ENCODE peak calls at places on chromosomes 6 and 20, in six cellular contexts. One of them, this sample, is unnamed.

GRCh38 chr6:111559193-111560097 is 46.2 kb downstream of the TRAF3IP2 start:
- DNase-seq in cardiac muscle cell: peak; percentile 66
- DNase-seq in vagina: peak; percentile 88
- DNase-seq in PC-9: no peak
- DNase-seq in pancreas: peak; percentile 34
- DNase-seq in K562: no peak
- DNase-seq in this sample: no peak

GRCh38 chr20:3966571-3966970 is 48.8 kb downstream of the RNF24 start:
- DNase-seq in cardiac muscle cell: no peak
- DNase-seq in vagina: no peak
- DNase-seq in PC-9: no peak
- DNase-seq in pancreas: no peak
- DNase-seq in K562: no peak
- DNase-seq in this sample: no peak

GRCh38 chr20:1479831-1480595 is 11.2 kb downstream of the SIRPB2 start:
- DNase-seq in cardiac muscle cell: no peak
- DNase-seq in vagina: no peak
- DNase-seq in PC-9: no peak
- DNase-seq in pancreas: no peak
- DNase-seq in K562: no peak
- DNase-seq in this sample: no peak

GRCh38 chr6:34556031-34556471 is at the start of gene SPDEF:
- DNase-seq in cardiac muscle cell: no peak
- DNase-seq in vagina: no peak
- DNase-seq in PC-9: peak; percentile 75
- DNase-seq in pancreas: no peak
- DNase-seq in K562: no peak
- DNase-seq in this sample: peak; percentile 27

GRCh38 chr6:14763139-14763538 is 482.7 kb upstream of the JARID2 start:
- DNase-seq in cardiac muscle cell: peak; percentile 27
- DNase-seq in vagina: no peak
- DNase-seq in PC-9: no peak
- DNase-seq in pancreas: no peak
- DNase-seq in K562: no peak
- DNase-seq in this sample: no peak

GRCh38 chr20:6692566-6693168 is 74.8 kb upstream of the BMP2 start:
- DNase-seq in cardiac muscle cell: no peak
- DNase-seq in vagina: no peak
- DNase-seq in PC-9: no peak
- DNase-seq in pancreas: no peak
- DNase-seq in K562: no peak
- DNase-seq in this sample: peak; percentile 51

GRCh38 chr20:24579016-24579415 is 109.6 kb downstream of the SYNDIG1 start:
- DNase-seq in cardiac muscle cell: no peak
- DNase-seq in vagina: no peak
- DNase-seq in PC-9: no peak
- DNase-seq in pancreas: no peak
- DNase-seq in K562: no peak
- DNase-seq in this sample: no peak

GRCh38 chr20:54872440-54872839 is 397.0 kb downstream of the DOK5 start:
- DNase-seq in cardiac muscle cell: no peak
- DNase-seq in vagina: no peak
- DNase-seq in PC-9: no peak
- DNase-seq in pancreas: no peak
- DNase-seq in K562: no peak
- DNase-seq in this sample: no peak

GRCh38 chr20:19056909-19057308 is 155.5 kb upstream of the SLC24A3 start:
- DNase-seq in cardiac muscle cell: no peak
- DNase-seq in vagina: no peak
- DNase-seq in PC-9: no peak
- DNase-seq in pancreas: no peak
- DNase-seq in K562: no peak
- DNase-seq in this sample: peak; percentile 22

GRCh38 chr20:45436732-45437485 is 21.0 kb downstream of the PIGT start:
- DNase-seq in cardiac muscle cell: peak; percentile 90
- DNase-seq in vagina: no peak
- DNase-seq in PC-9: peak; percentile 70
- DNase-seq in pancreas: peak; percentile 79
- DNase-seq in K562: peak; percentile 87
- DNase-seq in this sample: peak; percentile 98

GRCh38 chr6:551405-551804 is 105.5 kb downstream of the HUS1B start:
- DNase-seq in cardiac muscle cell: peak; percentile 17
- DNase-seq in vagina: no peak
- DNase-seq in PC-9: no peak
- DNase-seq in pancreas: no peak
- DNase-seq in K562: peak; percentile 60
- DNase-seq in this sample: peak; percentile 20

GRCh38 chr6:33407132-33407718 is 3.6 kb upstream of the PHF1 start:
- DNase-seq in cardiac muscle cell: peak; percentile 72
- DNase-seq in vagina: no peak
- DNase-seq in PC-9: no peak
- DNase-seq in pancreas: no peak
- DNase-seq in K562: no peak
- DNase-seq in this sample: no peak

GRCh38 chr20:59825563-59825920 is 107.9 kb downstream of the SYCP2 start:
- DNase-seq in cardiac muscle cell: no peak
- DNase-seq in vagina: peak; percentile 70
- DNase-seq in PC-9: no peak
- DNase-seq in pancreas: no peak
- DNase-seq in K562: no peak
- DNase-seq in this sample: peak; percentile 25

GRCh38 chr6:3228046-3228671 is 706 bp upstream of the TUBB2B start:
- DNase-seq in cardiac muscle cell: no peak
- DNase-seq in vagina: no peak
- DNase-seq in PC-9: no peak
- DNase-seq in pancreas: no peak
- DNase-seq in K562: peak; percentile 57
- DNase-seq in this sample: peak; percentile 72

GRCh38 chr6:137234505-137234863 is 15.3 kb upstream of the IFNGR1 start:
- DNase-seq in cardiac muscle cell: no peak
- DNase-seq in vagina: no peak
- DNase-seq in PC-9: peak; percentile 85
- DNase-seq in pancreas: no peak
- DNase-seq in K562: no peak
- DNase-seq in this sample: no peak

GRCh38 chr6:165694296-165694695 is 31.3 kb upstream of the PDE10A start:
- DNase-seq in cardiac muscle cell: no peak
- DNase-seq in vagina: no peak
- DNase-seq in PC-9: no peak
- DNase-seq in pancreas: no peak
- DNase-seq in K562: no peak
- DNase-seq in this sample: no peak

GRCh38 chr20:13784271-13784892 is 337 bp downstream of the ESF1 start:
- DNase-seq in cardiac muscle cell: no peak
- DNase-seq in vagina: no peak
- DNase-seq in PC-9: no peak
- DNase-seq in pancreas: no peak
- DNase-seq in K562: no peak
- DNase-seq in this sample: no peak

GRCh38 chr6:99613705-99614429 is 7.2 kb downstream of the PRDM13 start:
- DNase-seq in cardiac muscle cell: no peak
- DNase-seq in vagina: no peak
- DNase-seq in PC-9: no peak
- DNase-seq in pancreas: no peak
- DNase-seq in K562: no peak
- DNase-seq in this sample: peak; percentile 38

GRCh38 chr6:111791415-111791814 is 81.8 kb downstream of the FYN start:
- DNase-seq in cardiac muscle cell: peak; percentile 54
- DNase-seq in vagina: no peak
- DNase-seq in PC-9: peak; percentile 8
- DNase-seq in pancreas: no peak
- DNase-seq in K562: no peak
- DNase-seq in this sample: no peak

GRCh38 chr6:130674604-130675003 is 152.6 kb upstream of the SMLR1 start:
- DNase-seq in cardiac muscle cell: peak; percentile 71
- DNase-seq in vagina: no peak
- DNase-seq in PC-9: no peak
- DNase-seq in pancreas: no peak
- DNase-seq in K562: no peak
- DNase-seq in this sample: no peak

GRCh38 chr6:89927788-89928565 is 33.7 kb downstream of the GJA10 start:
- DNase-seq in cardiac muscle cell: peak; percentile 45
- DNase-seq in vagina: no peak
- DNase-seq in PC-9: no peak
- DNase-seq in pancreas: no peak
- DNase-seq in K562: no peak
- DNase-seq in this sample: no peak

GRCh38 chr6:170522565-170523183 is 30.4 kb downstream of the PSMB1 start:
- DNase-seq in cardiac muscle cell: peak; percentile 22
- DNase-seq in vagina: no peak
- DNase-seq in PC-9: no peak
- DNase-seq in pancreas: no peak
- DNase-seq in K562: no peak
- DNase-seq in this sample: peak; percentile 31

GRCh38 chr20:25574411-25574810 is 10.9 kb downstream of the NINL start:
- DNase-seq in cardiac muscle cell: peak; percentile 68
- DNase-seq in vagina: no peak
- DNase-seq in PC-9: peak; percentile 41
- DNase-seq in pancreas: no peak
- DNase-seq in K562: peak; percentile 22
- DNase-seq in this sample: peak; percentile 65

GRCh38 chr6:15256538-15257222 is 10.8 kb downstream of the JARID2 start:
- DNase-seq in cardiac muscle cell: no peak
- DNase-seq in vagina: no peak
- DNase-seq in PC-9: no peak
- DNase-seq in pancreas: no peak
- DNase-seq in K562: no peak
- DNase-seq in this sample: no peak

GRCh38 chr20:57781901-57782300 is 72.1 kb upstream of the PMEPA1 start:
- DNase-seq in cardiac muscle cell: no peak
- DNase-seq in vagina: no peak
- DNase-seq in PC-9: no peak
- DNase-seq in pancreas: no peak
- DNase-seq in K562: no peak
- DNase-seq in this sample: peak; percentile 29

GRCh38 chr20:57785061-57785460 is 75.2 kb upstream of the PMEPA1 start:
- DNase-seq in cardiac muscle cell: no peak
- DNase-seq in vagina: no peak
- DNase-seq in PC-9: no peak
- DNase-seq in pancreas: no peak
- DNase-seq in K562: no peak
- DNase-seq in this sample: no peak

GRCh38 chr20:57783956-57784837 is 74.4 kb upstream of the PMEPA1 start:
- DNase-seq in cardiac muscle cell: no peak
- DNase-seq in vagina: no peak
- DNase-seq in PC-9: no peak
- DNase-seq in pancreas: no peak
- DNase-seq in K562: no peak
- DNase-seq in this sample: peak; percentile 30

GRCh38 chr20:57782631-57783041 is 72.8 kb upstream of the PMEPA1 start:
- DNase-seq in cardiac muscle cell: no peak
- DNase-seq in vagina: no peak
- DNase-seq in PC-9: no peak
- DNase-seq in pancreas: no peak
- DNase-seq in K562: no peak
- DNase-seq in this sample: peak; percentile 38

GRCh38 chr20:57783196-57783595 is 73.4 kb upstream of the PMEPA1 start:
- DNase-seq in cardiac muscle cell: no peak
- DNase-seq in vagina: no peak
- DNase-seq in PC-9: no peak
- DNase-seq in pancreas: no peak
- DNase-seq in K562: no peak
- DNase-seq in this sample: peak; percentile 33
- TF ChIP-seq CTCF in cardiac muscle cell: no peak
- TF ChIP-seq CTCF in vagina: no peak
- TF ChIP-seq CTCF in PC-9: no peak
- TF ChIP-seq CTCF in pancreas: no peak
- TF ChIP-seq CTCF in K562: no peak
- TF ChIP-seq CTCF in this sample: no peak

DNA sequence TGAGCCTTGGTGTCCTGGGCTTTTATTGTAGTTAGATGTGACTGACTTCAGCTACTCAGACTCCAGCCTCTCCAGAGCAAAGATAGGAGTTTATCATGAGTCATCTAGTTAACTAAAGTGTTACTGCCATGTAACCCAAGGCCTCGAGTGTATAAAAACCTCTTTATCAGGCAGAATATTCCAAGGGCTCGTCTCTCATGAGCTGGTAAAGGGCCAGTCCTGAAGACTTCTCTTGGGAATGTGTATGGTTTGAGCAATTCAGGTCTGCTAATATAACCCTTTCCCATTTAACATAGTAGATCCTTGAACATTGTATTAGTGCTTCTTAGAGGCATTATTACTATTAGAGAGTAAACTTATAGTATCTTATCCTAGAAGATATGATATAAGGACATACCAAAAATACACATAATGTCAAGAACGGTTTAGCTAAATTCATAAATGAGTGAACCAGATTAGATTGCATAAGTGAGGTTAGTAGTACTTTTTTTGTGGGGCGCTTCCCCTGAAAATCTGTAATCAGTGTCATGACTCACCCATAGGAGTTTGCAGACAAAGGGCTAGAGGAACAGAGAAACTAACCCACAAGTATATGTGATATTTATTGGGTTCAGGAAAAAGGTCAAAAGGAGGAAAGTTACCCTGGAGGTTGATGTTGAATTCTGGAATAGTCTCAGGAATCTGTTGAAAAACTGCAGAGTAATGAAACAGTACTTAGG is 16.0 kb downstream of the DSE start:
- DNase-seq in cardiac muscle cell: peak; percentile 70
- DNase-seq in vagina: no peak
- DNase-seq in PC-9: peak; percentile 72
- DNase-seq in pancreas: no peak
- DNase-seq in K562: no peak
- DNase-seq in this sample: no peak
- H3K4me1 ChIP-seq in cardiac muscle cell: peaks cover 25% of the 10 kb centered on the region
- H3K4me1 ChIP-seq in vagina: peaks cover 57% of the 10 kb centered on the region
- H3K4me1 ChIP-seq in PC-9: peaks cover 48% of the 10 kb centered on the region
- H3K4me1 ChIP-seq in pancreas: no peaks in the 10 kb centered on the region
- H3K4me1 ChIP-seq in K562: no peaks in the 10 kb centered on the region
- H3K4me1 ChIP-seq in this sample: no peaks in the 10 kb centered on the region

GRCh38 chr20:57829336-57829735 is 119.5 kb upstream of the PMEPA1 start:
- DNase-seq in cardiac muscle cell: no peak
- DNase-seq in vagina: no peak
- DNase-seq in PC-9: no peak
- DNase-seq in pancreas: no peak
- DNase-seq in K562: no peak
- DNase-seq in this sample: no peak

GRCh38 chr20:57831326-57831991 is 121.6 kb upstream of the PMEPA1 start:
- DNase-seq in cardiac muscle cell: no peak
- DNase-seq in vagina: no peak
- DNase-seq in PC-9: peak; percentile 19
- DNase-seq in pancreas: no peak
- DNase-seq in K562: no peak
- DNase-seq in this sample: no peak

GRCh38 chr20:57828696-57829095 is 118.9 kb upstream of the PMEPA1 start:
- DNase-seq in cardiac muscle cell: no peak
- DNase-seq in vagina: no peak
- DNase-seq in PC-9: no peak
- DNase-seq in pancreas: no peak
- DNase-seq in K562: no peak
- DNase-seq in this sample: no peak

GRCh38 chr20:57830515-57830895 is 120.7 kb upstream of the PMEPA1 start:
- DNase-seq in cardiac muscle cell: no peak
- DNase-seq in vagina: no peak
- DNase-seq in PC-9: no peak
- DNase-seq in pancreas: no peak
- DNase-seq in K562: no peak
- DNase-seq in this sample: no peak

GRCh38 chr20:57829805-57830514 is 120.1 kb upstream of the PMEPA1 start:
- DNase-seq in cardiac muscle cell: no peak
- DNase-seq in vagina: no peak
- DNase-seq in PC-9: no peak
- DNase-seq in pancreas: no peak
- DNase-seq in K562: no peak
- DNase-seq in this sample: no peak
- H3K4me3 ChIP-seq in cardiac muscle cell: no peak overlapping the region
- H3K4me3 ChIP-seq in vagina: no peak overlapping the region
- H3K4me3 ChIP-seq in PC-9: no peak overlapping the region
- H3K4me3 ChIP-seq in pancreas: no peak overlapping the region
- H3K4me3 ChIP-seq in K562: no peak overlapping the region
- H3K4me3 ChIP-seq in this sample: no peak overlapping the region

GRCh38 chr6:38570750-38571149 is 69.0 kb downstream of the BTBD9 start:
- DNase-seq in cardiac muscle cell: peak; percentile 33
- DNase-seq in vagina: no peak
- DNase-seq in PC-9: no peak
- DNase-seq in pancreas: no peak
- DNase-seq in K562: no peak
- DNase-seq in this sample: no peak
- TF ChIP-seq CTCF in cardiac muscle cell: peak; percentile 42
- TF ChIP-seq CTCF in vagina: no peak
- TF ChIP-seq CTCF in PC-9: peak; percentile 63
- TF ChIP-seq CTCF in pancreas: no peak
- TF ChIP-seq CTCF in K562: peak; percentile 34
- TF ChIP-seq CTCF in this sample: no peak